ENCODE peak calls at places on chromosomes 3 and 15, in eight cellular contexts. One of them, this sample, is unnamed.

GRCh38 chr15:63833246-63833696 is 477 bp downstream of the HERC1 start:
- DNase-seq in GM13976: peak; percentile 61
- DNase-seq in HS-5: no peak
- DNase-seq in SK-N-DZ: peak; percentile 25
- DNase-seq in 8988T: peak; percentile 11
- DNase-seq in HCT116: no peak
- DNase-seq in thyroid gland: peak; percentile 42
- DNase-seq in Calu3: peak; percentile 37
- DNase-seq in this sample: peak; percentile 4

GRCh38 chr3:149013726-149014125 is 22.4 kb downstream of the GYG1 start:
- DNase-seq in SK-N-DZ: no peak
- DNase-seq in 8988T: no peak
- DNase-seq in thyroid gland: no peak
- DNase-seq in HCT116: no peak
- DNase-seq in HS-5: no peak
- DNase-seq in GM13976: no peak
- DNase-seq in Calu3: no peak
- DNase-seq in this sample: no peak

GRCh38 chr3:46695962-46696922 is 2.8 kb upstream of the ALS2CL start:
- DNase-seq in thyroid gland: no peak
- DNase-seq in SK-N-DZ: no peak
- DNase-seq in GM13976: no peak
- DNase-seq in HCT116: no peak
- DNase-seq in 8988T: no peak
- DNase-seq in HS-5: no peak
- DNase-seq in Calu3: no peak
- DNase-seq in this sample: no peak

GRCh38 chr15:69414702-69415161 is 583 bp downstream of the KIF23 start:
- DNase-seq in Calu3: peak; percentile 72
- DNase-seq in HCT116: peak; percentile 4
- DNase-seq in HS-5: peak; percentile 70
- DNase-seq in GM13976: peak; percentile 54
- DNase-seq in thyroid gland: peak; percentile 26
- DNase-seq in 8988T: no peak
- DNase-seq in SK-N-DZ: peak; percentile 32
- DNase-seq in this sample: no peak

GRCh38 chr3:6807967-6808588 is 52.8 kb upstream of the GRM7 start:
- DNase-seq in 8988T: no peak
- DNase-seq in HS-5: no peak
- DNase-seq in thyroid gland: no peak
- DNase-seq in HCT116: no peak
- DNase-seq in SK-N-DZ: no peak
- DNase-seq in GM13976: no peak
- DNase-seq in Calu3: no peak
- DNase-seq in this sample: no peak

GRCh38 chr3:182241777-182242556 is 530.2 kb downstream of the SOX2 start:
- DNase-seq in Calu3: no peak
- DNase-seq in GM13976: no peak
- DNase-seq in 8988T: no peak
- DNase-seq in HCT116: no peak
- DNase-seq in thyroid gland: no peak
- DNase-seq in HS-5: no peak
- DNase-seq in SK-N-DZ: peak; percentile 10
- DNase-seq in this sample: peak; percentile 71

GRCh38 chr15:52464478-52464877 is 64.2 kb downstream of the MYO5A start:
- DNase-seq in GM13976: peak; percentile 50
- DNase-seq in HS-5: no peak
- DNase-seq in Calu3: no peak
- DNase-seq in SK-N-DZ: no peak
- DNase-seq in thyroid gland: no peak
- DNase-seq in 8988T: no peak
- DNase-seq in HCT116: no peak
- DNase-seq in this sample: no peak

GRCh38 chr15:80744826-80745225 is 34.3 kb upstream of the CEMIP start:
- DNase-seq in SK-N-DZ: no peak
- DNase-seq in Calu3: no peak
- DNase-seq in GM13976: no peak
- DNase-seq in 8988T: no peak
- DNase-seq in HS-5: peak; percentile 25
- DNase-seq in HCT116: no peak
- DNase-seq in thyroid gland: no peak
- DNase-seq in this sample: no peak

GRCh38 chr3:197298858-197299854 is 744 bp upstream of the DLG1 start:
- DNase-seq in Calu3: peak; percentile 75
- DNase-seq in SK-N-DZ: peak; percentile 33
- DNase-seq in HCT116: peak; percentile 63
- DNase-seq in thyroid gland: peak; percentile 72
- DNase-seq in 8988T: peak; percentile 68
- DNase-seq in GM13976: peak; percentile 61
- DNase-seq in HS-5: no peak
- DNase-seq in this sample: no peak

GRCh38 chr3:170840291-170840859 is 29.6 kb downstream of the RPL22L1 start:
- DNase-seq in HCT116: no peak
- DNase-seq in SK-N-DZ: peak; percentile 84
- DNase-seq in GM13976: no peak
- DNase-seq in HS-5: no peak
- DNase-seq in Calu3: no peak
- DNase-seq in thyroid gland: no peak
- DNase-seq in 8988T: no peak
- DNase-seq in this sample: no peak

GRCh38 chr3:69784854-69785523 is 45.7 kb downstream of the MITF start:
- DNase-seq in 8988T: no peak
- DNase-seq in HCT116: no peak
- DNase-seq in Calu3: peak; percentile 50
- DNase-seq in GM13976: no peak
- DNase-seq in SK-N-DZ: peak; percentile 22
- DNase-seq in HS-5: no peak
- DNase-seq in thyroid gland: peak; percentile 90
- DNase-seq in this sample: peak; percentile 43

GRCh38 chr3:64464955-64465354 is 222.8 kb downstream of the ADAMTS9 start:
- DNase-seq in thyroid gland: no peak
- DNase-seq in GM13976: no peak
- DNase-seq in 8988T: no peak
- DNase-seq in HS-5: no peak
- DNase-seq in Calu3: no peak
- DNase-seq in SK-N-DZ: no peak
- DNase-seq in HCT116: no peak
- DNase-seq in this sample: no peak

GRCh38 chr3:49377483-49377882 is 19.3 kb upstream of the GPX1 start:
- DNase-seq in Calu3: no peak
- DNase-seq in HS-5: no peak
- DNase-seq in thyroid gland: no peak
- DNase-seq in SK-N-DZ: no peak
- DNase-seq in 8988T: no peak
- DNase-seq in GM13976: peak; percentile 38
- DNase-seq in HCT116: no peak
- DNase-seq in this sample: no peak

GRCh38 chr3:190158261-190158660 is 37.6 kb upstream of the P3H2 start:
- DNase-seq in GM13976: no peak
- DNase-seq in HS-5: no peak
- DNase-seq in SK-N-DZ: no peak
- DNase-seq in thyroid gland: no peak
- DNase-seq in HCT116: no peak
- DNase-seq in 8988T: no peak
- DNase-seq in Calu3: no peak
- DNase-seq in this sample: no peak

GRCh38 chr3:70309591-70309990 is 2.8 kb downstream of the MDFIC2 start:
- DNase-seq in HS-5: no peak
- DNase-seq in GM13976: no peak
- DNase-seq in Calu3: no peak
- DNase-seq in HCT116: no peak
- DNase-seq in SK-N-DZ: peak; percentile 17
- DNase-seq in 8988T: no peak
- DNase-seq in thyroid gland: no peak
- DNase-seq in this sample: no peak

GRCh38 chr3:157175678-157176077 is 15.7 kb upstream of the CCNL1 start:
- DNase-seq in thyroid gland: peak; percentile 54
- DNase-seq in SK-N-DZ: peak; percentile 20
- DNase-seq in GM13976: peak; percentile 52
- DNase-seq in Calu3: peak; percentile 54
- DNase-seq in HS-5: no peak
- DNase-seq in 8988T: no peak
- DNase-seq in HCT116: no peak
- DNase-seq in this sample: no peak

GRCh38 chr15:61528590-61528929 is 299.5 kb upstream of the RORA start:
- DNase-seq in SK-N-DZ: no peak
- DNase-seq in HS-5: no peak
- DNase-seq in GM13976: no peak
- DNase-seq in Calu3: no peak
- DNase-seq in 8988T: no peak
- DNase-seq in thyroid gland: no peak
- DNase-seq in HCT116: no peak
- DNase-seq in this sample: no peak

GRCh38 chr3:52487050-52487787 is 7.9 kb upstream of the STAB1 start:
- DNase-seq in HS-5: no peak
- DNase-seq in HCT116: no peak
- DNase-seq in thyroid gland: no peak
- DNase-seq in GM13976: no peak
- DNase-seq in SK-N-DZ: no peak
- DNase-seq in 8988T: no peak
- DNase-seq in Calu3: no peak
- DNase-seq in this sample: no peak

GRCh38 chr3:10601131-10601856 is 95.9 kb upstream of the ATP2B2 start:
- DNase-seq in thyroid gland: peak; percentile 65
- DNase-seq in Calu3: no peak
- DNase-seq in 8988T: no peak
- DNase-seq in HCT116: no peak
- DNase-seq in HS-5: no peak
- DNase-seq in GM13976: no peak
- DNase-seq in SK-N-DZ: no peak
- DNase-seq in this sample: peak; percentile 38

GRCh38 chr3:52402101-52402521 is 42.8 kb downstream of the SEMA3G start:
- DNase-seq in 8988T: no peak
- DNase-seq in SK-N-DZ: no peak
- DNase-seq in GM13976: no peak
- DNase-seq in HS-5: no peak
- DNase-seq in HCT116: no peak
- DNase-seq in Calu3: no peak
- DNase-seq in thyroid gland: no peak
- DNase-seq in this sample: no peak

GRCh38 chr15:31299588-31300207 is 26.9 kb upstream of the KLF13 start:
- DNase-seq in SK-N-DZ: no peak
- DNase-seq in HCT116: no peak
- DNase-seq in thyroid gland: no peak
- DNase-seq in GM13976: no peak
- DNase-seq in Calu3: no peak
- DNase-seq in HS-5: no peak
- DNase-seq in 8988T: no peak
- DNase-seq in this sample: no peak

GRCh38 chr3:194257916-194258668 is 93.0 kb downstream of the CPN2 start:
- DNase-seq in 8988T: no peak
- DNase-seq in GM13976: no peak
- DNase-seq in HCT116: no peak
- DNase-seq in SK-N-DZ: no peak
- DNase-seq in thyroid gland: no peak
- DNase-seq in HS-5: no peak
- DNase-seq in Calu3: no peak
- DNase-seq in this sample: no peak

GRCh38 chr3:123089611-123090301 is 22.9 kb downstream of the PDIA5 start:
- DNase-seq in SK-N-DZ: no peak
- DNase-seq in Calu3: no peak
- DNase-seq in 8988T: no peak
- DNase-seq in GM13976: no peak
- DNase-seq in thyroid gland: peak; percentile 98
- DNase-seq in HCT116: no peak
- DNase-seq in HS-5: no peak
- DNase-seq in this sample: peak; percentile 41

GRCh38 chr3:51975857-51976549 is 1.1 kb downstream of the ABHD14A start:
- DNase-seq in Calu3: no peak
- DNase-seq in HCT116: no peak
- DNase-seq in HS-5: no peak
- DNase-seq in SK-N-DZ: peak; percentile 77
- DNase-seq in GM13976: peak; percentile 62
- DNase-seq in thyroid gland: peak; percentile 82
- DNase-seq in 8988T: no peak
- DNase-seq in this sample: peak; percentile 78

GRCh38 chr3:9130318-9131110 is 118.9 kb downstream of the SRGAP3 start:
- DNase-seq in thyroid gland: no peak
- DNase-seq in HCT116: no peak
- DNase-seq in HS-5: no peak
- DNase-seq in Calu3: no peak
- DNase-seq in SK-N-DZ: peak; percentile 59
- DNase-seq in GM13976: no peak
- DNase-seq in 8988T: no peak
- DNase-seq in this sample: no peak

GRCh38 chr15:70669006-70669602 is 94.3 kb downstream of the UACA start:
- DNase-seq in HS-5: no peak
- DNase-seq in GM13976: peak; percentile 27
- DNase-seq in HCT116: no peak
- DNase-seq in thyroid gland: no peak
- DNase-seq in SK-N-DZ: no peak
- DNase-seq in Calu3: no peak
- DNase-seq in 8988T: no peak
- DNase-seq in this sample: no peak

GRCh38 chr3:127174715-127175140 is 18.2 kb upstream of the PRR23E start:
- DNase-seq in HCT116: no peak
- DNase-seq in SK-N-DZ: no peak
- DNase-seq in Calu3: no peak
- DNase-seq in thyroid gland: no peak
- DNase-seq in GM13976: peak; percentile 10
- DNase-seq in 8988T: no peak
- DNase-seq in HS-5: no peak
- DNase-seq in this sample: no peak

GRCh38 chr3:14488286-14489036 is 51.7 kb downstream of the GRIP2 start:
- DNase-seq in 8988T: no peak
- DNase-seq in thyroid gland: no peak
- DNase-seq in Calu3: no peak
- DNase-seq in GM13976: no peak
- DNase-seq in SK-N-DZ: no peak
- DNase-seq in HS-5: no peak
- DNase-seq in HCT116: no peak
- DNase-seq in this sample: no peak

GRCh38 chr3:40631341-40631995 is 106.7 kb downstream of the ZNF621 start:
- DNase-seq in SK-N-DZ: no peak
- DNase-seq in GM13976: no peak
- DNase-seq in Calu3: no peak
- DNase-seq in 8988T: no peak
- DNase-seq in thyroid gland: no peak
- DNase-seq in HS-5: no peak
- DNase-seq in HCT116: no peak
- DNase-seq in this sample: no peak

GRCh38 chr3:117045143-117045542 is 335.6 kb downstream of the TUSC7 start:
- DNase-seq in 8988T: no peak
- DNase-seq in HS-5: no peak
- DNase-seq in GM13976: no peak
- DNase-seq in Calu3: peak; percentile 33
- DNase-seq in thyroid gland: no peak
- DNase-seq in SK-N-DZ: no peak
- DNase-seq in HCT116: no peak
- DNase-seq in this sample: no peak

GRCh38 chr3:186464424-186465093 is 79.6 kb downstream of the CRYGS start:
- DNase-seq in SK-N-DZ: no peak
- DNase-seq in 8988T: no peak
- DNase-seq in Calu3: no peak
- DNase-seq in thyroid gland: no peak
- DNase-seq in GM13976: no peak
- DNase-seq in HCT116: no peak
- DNase-seq in HS-5: no peak
- DNase-seq in this sample: no peak

GRCh38 chr3:180802837-180803236 is 109.6 kb upstream of the FXR1 start:
- DNase-seq in HCT116: peak; percentile 3
- DNase-seq in SK-N-DZ: no peak
- DNase-seq in 8988T: no peak
- DNase-seq in HS-5: peak; percentile 4
- DNase-seq in Calu3: peak; percentile 20
- DNase-seq in GM13976: no peak
- DNase-seq in thyroid gland: no peak
- DNase-seq in this sample: no peak

GRCh38 chr3:192409838-192410683 is 317.3 kb downstream of the FGF12 start:
- DNase-seq in 8988T: no peak
- DNase-seq in GM13976: peak; percentile 35
- DNase-seq in Calu3: peak; percentile 44
- DNase-seq in SK-N-DZ: no peak
- DNase-seq in HS-5: no peak
- DNase-seq in HCT116: no peak
- DNase-seq in thyroid gland: peak; percentile 9
- DNase-seq in this sample: peak; percentile 34

GRCh38 chr15:39667382-39668127 is 86.7 kb downstream of the THBS1 start:
- DNase-seq in Calu3: no peak
- DNase-seq in SK-N-DZ: no peak
- DNase-seq in GM13976: no peak
- DNase-seq in 8988T: no peak
- DNase-seq in HCT116: no peak
- DNase-seq in HS-5: no peak
- DNase-seq in thyroid gland: no peak
- DNase-seq in this sample: no peak

This sample was measured in nucleus accumbens.